ENCODE peak calls at places on chromosome 5, in seven cellular contexts. S is uterus, K is GM23248, R is colonic mucosa, U is esophagus muscularis mucosa, I is PC-9, T is fibroblast of lung. F is an unnamed sample. For H3K9me3, H3K4me1 and H3K36me3, the result is how much of the 10 kb centered on the place peaks cover.

GRCh38 chr5:74938250-74938649 is 72.1 kb upstream of the FAM169A start:
- DNase-seq in S (no peak), K (peak), R (no peak), U (no peak), I (peak), T (peak), F (no peak)

GRCh38 chr5:926416-927171 is 33.9 kb downstream of the TRIP13 start:
- DNase-seq in S (peak), K (peak), R (no peak), U (no peak), I (no peak), T (peak), F (peak)

GRCh38 chr5:147509710-147510651 is at the start of gene DPYSL3:
- DNase-seq in S (peak), K (peak), R (peak), U (peak), I (no peak), T (peak), F (peak)

GRCh38 chr5:318341-318897 is 3.1 kb upstream of the AHRR start:
- DNase-seq in S (no peak), K (peak), R (no peak), U (no peak), I (peak), T (peak), F (peak)

GRCh38 chr5:91178461-91178860 is 204.7 kb downstream of the ARRDC3 start:
- DNase-seq in S (no peak), K (peak), R (no peak), U (no peak), I (no peak), T (peak), F (no peak)

GRCh38 chr5:65394078-65394477 is 87.6 kb downstream of the ADAMTS6 start:
- DNase-seq in S (peak), K (peak), R (no peak), U (no peak), I (no peak), T (peak), F (no peak)

GRCh38 chr5:102547659-102548058 is 48.9 kb upstream of the SLCO6A1 start:
- DNase-seq in S (no peak), K (peak), R (no peak), U (no peak), I (no peak), T (peak), F (no peak)

GRCh38 chr5:172853355-172853975 is 19.4 kb downstream of the ERGIC1 start:
- DNase-seq in S (peak), K (peak), R (peak), U (no peak), I (no peak), T (peak), F (no peak)

GRCh38 chr5:127723571-127723970 is 20.4 kb downstream of the CCDC192 start:
- DNase-seq in S (no peak), K (peak), R (no peak), U (no peak), I (peak), T (peak), F (no peak)

GRCh38 chr5:368162-369084 is 46.9 kb downstream of the AHRR start:
- DNase-seq in S (no peak), K (no peak), R (peak), U (peak), I (no peak), T (peak), F (peak)

GRCh38 chr5:170809551-170809950 is 26.0 kb downstream of the GABRP start:
- DNase-seq in S (no peak), K (peak), R (no peak), U (peak), I (peak), T (peak), F (peak)

GRCh38 chr5:80206282-80206681 is 49.6 kb downstream of the SERINC5 start:
- DNase-seq in S (no peak), K (peak), R (no peak), U (no peak), I (no peak), T (peak), F (no peak)

GRCh38 chr5:14385022-14385421 is 196.6 kb upstream of the OTULINL start:
- DNase-seq in S (no peak), K (no peak), R (no peak), U (no peak), I (no peak), T (no peak), F (no peak)

GRCh38 chr5:169160405-169160901 is 140.5 kb downstream of the SLIT3 start:
- DNase-seq in S (peak), K (peak), R (no peak), U (no peak), I (no peak), T (peak), F (no peak)

GRCh38 chr5:1488882-1489680 is 34.7 kb downstream of the LPCAT1 start:
- DNase-seq in S (no peak), K (peak), R (peak), U (no peak), I (no peak), T (peak), F (no peak)

GRCh38 chr5:88743231-88743879 is 139.6 kb downstream of the MEF2C start:
- DNase-seq in S (no peak), K (peak), R (no peak), U (no peak), I (peak), T (peak), F (no peak)

GRCh38 chr5:143947313-143947712 is 135.4 kb downstream of the HMHB1 start:
- DNase-seq in S (no peak), K (no peak), R (no peak), U (no peak), I (no peak), T (no peak), F (no peak)

GRCh38 chr5:152331006-152331405 is 74.1 kb downstream of the NMUR2 start:
- DNase-seq in S (no peak), K (no peak), R (no peak), U (no peak), I (peak), T (no peak), F (no peak)

GRCh38 chr5:1735320-1735970 is 64.2 kb downstream of the MRPL36 start:
- DNase-seq in S (no peak), K (no peak), R (peak), U (no peak), I (no peak), T (no peak), F (peak)

GRCh38 chr5:179272326-179273073 is 72.8 kb downstream of the ADAMTS2 start:
- DNase-seq in S (peak), K (no peak), R (no peak), U (no peak), I (no peak), T (no peak), F (no peak)

GRCh38 chr5:174503461-174504265 is 220.7 kb upstream of the MSX2 start:
- DNase-seq in S (no peak), K (peak), R (no peak), U (no peak), I (peak), T (peak), F (peak)

GRCh38 chr5:67133781-67134180 is 62.8 kb downstream of the CD180 start:
- DNase-seq in S (no peak), K (no peak), R (no peak), U (no peak), I (no peak), T (peak), F (no peak)

GRCh38 chr5:119032653-119033052 is 38.2 kb upstream of the DMXL1 start:
- DNase-seq in S (no peak), K (no peak), R (no peak), U (no peak), I (no peak), T (no peak), F (no peak)

GRCh38 chr5:62783374-62784057 is 204.9 kb downstream of the LRRC70 start:
- DNase-seq in S (no peak), K (no peak), R (no peak), U (no peak), I (no peak), T (no peak), F (no peak)

GRCh38 chr5:40106847-40107246 is 572.9 kb upstream of the PTGER4 start:
- DNase-seq in S (no peak), K (no peak), R (peak), U (no peak), I (no peak), T (no peak), F (no peak)

GRCh38 chr5:153623906-153624765 is 133.7 kb downstream of the GRIA1 start:
- DNase-seq in S (no peak), K (peak), R (no peak), U (no peak), I (no peak), T (peak), F (no peak)

GRCh38 chr5:172492097-172492840 is 37.9 kb upstream of the SH3PXD2B start:
- DNase-seq in S (no peak), K (no peak), R (peak), U (no peak), I (no peak), T (no peak), F (peak)

GRCh38 chr5:169161022-169161680 is 139.8 kb downstream of the SLIT3 start:
- DNase-seq in S (peak), K (peak), R (peak), U (no peak), I (no peak), T (peak), F (peak)

GRCh38 chr5:39025456-39025855 is 48.7 kb downstream of the RICTOR start:
- DNase-seq in S (no peak), K (no peak), R (no peak), U (no peak), I (no peak), T (no peak), F (no peak)

GRCh38 chr5:39031041-39031440 is 43.2 kb downstream of the RICTOR start:
- DNase-seq in S (no peak), K (no peak), R (no peak), U (no peak), I (no peak), T (no peak), F (no peak)
- H3K9me3 ChIP-seq in S (under half), K (under half), R (under half), U (under half), I (under half), T (under half), F (under half)

GRCh38 chr5:138111937-138112336 is 27.3 kb downstream of the NME5 start:
- DNase-seq in S (no peak), K (peak), R (no peak), U (no peak), I (peak), T (peak), F (peak)
- H3K4me1 ChIP-seq in S (under half), K (under half), R (under half), U (under half), I (under half), T (under half), F (under half)

DNA sequence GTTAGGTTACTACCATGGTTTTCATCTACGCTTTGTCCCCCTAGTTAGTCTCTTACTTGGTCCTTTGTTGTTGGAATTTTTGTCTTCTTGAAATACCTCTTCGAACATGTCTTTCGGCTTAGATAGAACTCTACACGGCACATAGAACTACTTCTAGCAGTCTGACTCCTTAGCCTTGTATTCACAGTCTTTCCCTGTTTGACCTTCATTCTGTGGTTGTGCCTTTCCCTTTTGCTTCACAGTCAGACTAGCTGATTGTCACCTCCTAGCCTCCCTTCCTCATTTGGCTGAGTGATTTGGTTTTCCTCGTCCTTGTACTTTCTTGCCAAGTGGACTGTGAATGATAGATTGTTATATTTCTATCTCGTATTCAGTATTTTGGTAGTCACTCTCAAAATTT is 10.7 kb downstream of the SMAD5 start:
- DNase-seq in S (no peak), K (no peak), R (no peak), U (no peak), I (no peak), T (no peak), F (no peak)
- H3K36me3 ChIP-seq in S (under half), K (under half), R (under half), U (under half), I (under half), T (under half), F (under half)

GRCh38 chr5:31604644-31605043 is 34.3 kb upstream of the PDZD2 start:
- DNase-seq in S (no peak), K (no peak), R (no peak), U (no peak), I (no peak), T (no peak), F (no peak)
- H3K9me3 ChIP-seq in S (under half), K (under half), R (under half), U (under half), I (under half), T (under half), F (under half)

DNA sequence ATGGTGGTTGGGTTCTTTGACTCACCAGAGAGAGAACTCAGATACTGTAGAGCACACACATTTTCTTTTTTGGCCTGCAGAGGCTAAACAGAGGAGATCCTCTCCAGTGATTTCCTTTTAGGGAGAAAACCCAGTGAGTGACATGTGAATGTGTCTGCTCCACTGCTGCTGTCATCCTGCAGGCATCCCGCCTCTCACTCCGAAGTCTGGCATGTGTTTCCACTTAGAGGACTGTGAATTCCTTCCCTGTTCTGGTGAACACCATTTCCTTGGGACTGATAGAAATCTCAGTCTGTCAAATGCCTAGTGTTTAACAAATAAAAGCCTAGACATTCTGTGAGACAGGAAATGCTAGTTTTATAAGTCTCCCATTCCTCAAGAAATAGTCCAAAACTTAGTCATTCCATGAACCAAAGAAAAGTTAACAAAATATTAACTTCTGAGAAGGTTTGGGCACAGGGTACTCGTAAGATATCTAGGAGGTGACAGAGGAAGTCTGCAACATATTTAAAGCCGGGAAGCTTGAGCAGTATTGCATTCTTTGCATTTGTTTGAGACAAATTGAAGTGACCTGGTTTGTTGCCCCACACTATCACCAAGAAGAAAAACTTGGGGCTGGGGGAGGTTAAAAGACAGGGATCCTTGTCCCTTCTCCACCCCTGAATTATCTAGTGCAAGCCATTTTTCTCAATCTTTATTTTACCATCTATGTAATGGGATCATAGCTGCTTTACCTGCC is 74.9 kb upstream of the NIPAL4 start:
- DNase-seq in S (peak), K (peak), R (no peak), U (peak), I (peak), T (peak), F (peak)
- H3K4me1 ChIP-seq in S (under half), K (half or more), R (under half), U (under half), I (under half), T (under half), F (half or more)

DNA sequence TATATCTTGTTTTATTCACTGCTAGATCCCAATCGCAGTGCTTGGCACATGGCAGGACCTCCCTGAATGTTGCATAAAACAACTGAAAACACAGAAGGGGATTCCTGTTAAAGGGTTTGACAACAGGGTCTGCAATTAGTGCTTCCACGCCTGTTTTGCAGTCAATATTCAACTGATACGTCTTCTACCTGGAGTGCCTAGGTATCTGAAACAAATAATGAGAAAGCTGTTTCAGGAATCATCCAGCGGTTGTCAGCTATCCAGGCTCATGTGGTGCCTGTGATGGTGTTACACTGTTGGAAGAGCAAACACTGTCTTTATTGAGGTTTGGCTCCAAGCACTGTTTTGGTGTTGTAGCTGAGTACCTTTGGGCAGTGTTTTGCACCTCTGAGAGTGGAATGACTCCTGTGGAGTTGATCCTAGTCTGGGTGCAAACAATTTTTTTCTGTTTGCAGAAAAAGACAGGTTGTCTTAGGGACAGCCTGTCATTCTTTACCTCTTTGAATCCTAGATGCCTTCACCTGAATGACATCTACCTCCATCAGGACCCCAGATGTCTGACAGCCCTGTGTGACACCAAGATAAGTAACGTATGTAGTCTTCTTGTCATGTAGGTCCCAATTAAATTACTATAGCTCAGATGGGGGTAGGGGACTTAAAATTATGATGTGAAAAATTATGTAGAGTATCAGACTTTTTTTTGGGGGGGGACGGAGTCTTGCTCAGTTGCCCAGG is 14.8 kb upstream of the MATR3 start:
- DNase-seq in S (no peak), K (no peak), R (no peak), U (no peak), I (no peak), T (no peak), F (no peak)
- H3K36me3 ChIP-seq in S (under half), K (under half), R (under half), U (under half), I (half or more), T (under half), F (half or more)

DNA sequence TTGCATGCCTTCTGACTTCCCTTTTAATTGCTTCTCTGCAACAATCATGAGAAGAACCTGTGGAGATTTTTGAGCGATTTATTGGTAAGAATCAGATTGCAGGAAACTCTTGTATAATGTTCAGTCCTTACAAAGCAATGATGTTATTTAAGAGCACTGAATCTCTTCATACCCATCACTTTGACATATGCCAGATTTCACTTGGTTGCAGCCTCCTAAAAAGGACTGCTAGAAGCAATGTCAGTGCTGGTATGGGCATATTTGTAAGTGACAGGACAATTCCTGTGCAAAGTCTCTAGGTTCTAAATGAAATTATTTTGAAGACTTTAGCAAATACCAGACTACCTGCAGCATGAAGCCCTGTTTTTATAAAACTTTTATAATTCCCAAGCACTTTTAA is 2272.7 kb upstream of the WWC1 start:
- DNase-seq in S (no peak), K (no peak), R (no peak), U (no peak), I (no peak), T (no peak), F (no peak)
- H3K9me3 ChIP-seq in S (under half), K (under half), R (under half), U (under half), I (under half), T (under half), F (under half)

DNA sequence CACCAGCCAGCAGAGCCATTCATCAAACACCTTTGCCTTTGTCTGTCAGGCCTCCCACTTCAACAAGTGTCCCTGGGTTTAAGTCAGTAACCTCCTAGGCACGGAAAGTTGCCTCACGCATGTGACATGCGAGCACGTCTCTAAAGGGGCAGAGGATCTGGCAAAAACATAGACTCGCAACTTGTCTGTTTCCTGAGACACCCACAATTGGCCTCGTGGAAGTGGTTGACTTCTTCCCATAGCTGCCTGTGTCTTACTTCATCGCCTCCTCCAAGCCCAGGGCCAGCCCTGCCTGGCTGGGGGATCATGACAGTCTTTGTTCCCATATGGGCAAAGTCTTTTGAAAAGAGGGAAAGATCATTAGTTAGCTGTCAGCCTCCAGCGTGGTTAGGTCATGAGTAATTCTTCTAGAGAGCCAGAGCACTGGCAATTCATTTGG is 35.5 kb upstream of the GLRX start:
- DNase-seq in S (peak), K (peak), R (no peak), U (no peak), I (no peak), T (peak), F (peak)
- H3K4me1 ChIP-seq in S (under half), K (half or more), R (under half), U (half or more), I (under half), T (half or more), F (half or more)

GRCh38 chr5:87390576-87391199 is 22.0 kb downstream of the CCNH start:
- DNase-seq in S (no peak), K (peak), R (no peak), U (no peak), I (no peak), T (peak), F (no peak)
- H3K36me3 ChIP-seq in S (under half), K (half or more), R (under half), U (under half), I (half or more), T (under half), F (half or more)

GRCh38 chr5:68924490-68925145 is 169.2 kb upstream of the SLC30A5 start:
- DNase-seq in S (no peak), K (peak), R (no peak), U (peak), I (peak), T (peak), F (no peak)
- H3K9me3 ChIP-seq in S (under half), K (under half), R (under half), U (under half), I (under half), T (under half), F (under half)